ENCODE peak calls at places on chromosomes 12 and 14, in five cellular contexts. One of them, this sample, is unnamed.

GRCh38 chr14:83838221-83838620 is 1691.7 kb upstream of the FLRT2 start:
- DNase-seq in psoas muscle: no peak
- DNase-seq in breast epithelium: no peak
- DNase-seq in spleen: no peak
- DNase-seq in uterus: no peak
- DNase-seq in this sample: no peak

GRCh38 chr12:51954465-51955361 is 3.2 kb downstream of the ACVR1B start:
- DNase-seq in psoas muscle: no peak
- DNase-seq in breast epithelium: no peak
- DNase-seq in spleen: no peak
- DNase-seq in uterus: no peak
- DNase-seq in this sample: no peak

GRCh38 chr14:59020382-59020781 is 168.1 kb upstream of the DAAM1 start:
- DNase-seq in psoas muscle: no peak
- DNase-seq in breast epithelium: no peak
- DNase-seq in spleen: no peak
- DNase-seq in uterus: no peak
- DNase-seq in this sample: no peak

GRCh38 chr12:56955631-56956256 is 1.7 kb downstream of the RDH16 start:
- DNase-seq in psoas muscle: no peak
- DNase-seq in breast epithelium: no peak
- DNase-seq in spleen: no peak
- DNase-seq in uterus: no peak
- DNase-seq in this sample: no peak

GRCh38 chr12:17169726-17170471 is 563.9 kb upstream of the LMO3 start:
- DNase-seq in psoas muscle: no peak
- DNase-seq in breast epithelium: no peak
- DNase-seq in spleen: no peak
- DNase-seq in uterus: no peak
- DNase-seq in this sample: no peak

GRCh38 chr12:48557919-48558318 is 11.9 kb downstream of the LALBA start:
- DNase-seq in psoas muscle: no peak
- DNase-seq in breast epithelium: no peak
- DNase-seq in spleen: no peak
- DNase-seq in uterus: no peak
- DNase-seq in this sample: no peak

GRCh38 chr14:20624495-20625070 is 16.9 kb downstream of the OR6S1 start:
- DNase-seq in psoas muscle: peak; percentile 69
- DNase-seq in breast epithelium: no peak
- DNase-seq in spleen: peak; percentile 91
- DNase-seq in uterus: no peak
- DNase-seq in this sample: no peak

GRCh38 chr12:1832801-1833595 is 12.6 kb downstream of the LRTM2 start:
- DNase-seq in psoas muscle: peak; percentile 39
- DNase-seq in breast epithelium: no peak
- DNase-seq in spleen: peak; percentile 25
- DNase-seq in uterus: no peak
- DNase-seq in this sample: peak; percentile 62

GRCh38 chr12:127928615-127929014 is 338.4 kb upstream of the TMEM132C start:
- DNase-seq in psoas muscle: no peak
- DNase-seq in breast epithelium: no peak
- DNase-seq in spleen: no peak
- DNase-seq in uterus: no peak
- DNase-seq in this sample: no peak

GRCh38 chr12:84508943-84509342 is 403.7 kb downstream of the SLC6A15 start:
- DNase-seq in psoas muscle: peak; percentile 52
- DNase-seq in breast epithelium: no peak
- DNase-seq in spleen: no peak
- DNase-seq in uterus: peak; percentile 45
- DNase-seq in this sample: peak; percentile 44

GRCh38 chr12:11978985-11979384 is 91.8 kb upstream of the BCL2L14 start:
- DNase-seq in psoas muscle: no peak
- DNase-seq in breast epithelium: no peak
- DNase-seq in spleen: no peak
- DNase-seq in uterus: no peak
- DNase-seq in this sample: no peak

GRCh38 chr14:104974146-104974541 is 4.0 kb downstream of the AHNAK2 start:
- DNase-seq in psoas muscle: no peak
- DNase-seq in breast epithelium: no peak
- DNase-seq in spleen: peak; percentile 67
- DNase-seq in uterus: no peak
- DNase-seq in this sample: peak; percentile 91

GRCh38 chr14:99146991-99147740 is 124.8 kb downstream of the BCL11B start:
- DNase-seq in psoas muscle: no peak
- DNase-seq in breast epithelium: peak; percentile 7
- DNase-seq in spleen: no peak
- DNase-seq in uterus: no peak
- DNase-seq in this sample: no peak

GRCh38 chr14:97120204-97121120 is 323.3 kb downstream of the VRK1 start:
- DNase-seq in psoas muscle: no peak
- DNase-seq in breast epithelium: no peak
- DNase-seq in spleen: no peak
- DNase-seq in uterus: no peak
- DNase-seq in this sample: no peak

GRCh38 chr12:10189653-10190052 is 10.8 kb downstream of the TMEM52B start:
- DNase-seq in psoas muscle: peak; percentile 54
- DNase-seq in breast epithelium: no peak
- DNase-seq in spleen: no peak
- DNase-seq in uterus: peak; percentile 44
- DNase-seq in this sample: no peak

GRCh38 chr12:25397001-25397400 is 146.3 kb upstream of the KRAS start:
- DNase-seq in psoas muscle: no peak
- DNase-seq in breast epithelium: no peak
- DNase-seq in spleen: no peak
- DNase-seq in uterus: no peak
- DNase-seq in this sample: no peak

GRCh38 chr14:94337274-94337673 is 14.1 kb upstream of the SERPINA6 start:
- DNase-seq in psoas muscle: no peak
- DNase-seq in breast epithelium: no peak
- DNase-seq in spleen: no peak
- DNase-seq in uterus: no peak
- DNase-seq in this sample: no peak

GRCh38 chr12:3119745-3120660 is 42.8 kb downstream of the TSPAN9 start:
- DNase-seq in psoas muscle: peak; percentile 82
- DNase-seq in breast epithelium: peak; percentile 78
- DNase-seq in spleen: no peak
- DNase-seq in uterus: no peak
- DNase-seq in this sample: peak; percentile 67

GRCh38 chr12:65407388-65408149 is 129.1 kb downstream of the MSRB3 start:
- DNase-seq in psoas muscle: no peak
- DNase-seq in breast epithelium: no peak
- DNase-seq in spleen: no peak
- DNase-seq in uterus: no peak
- DNase-seq in this sample: no peak

GRCh38 chr12:111451649-111452129 is 46.0 kb downstream of the SH2B3 start:
- DNase-seq in psoas muscle: no peak
- DNase-seq in breast epithelium: no peak
- DNase-seq in spleen: no peak
- DNase-seq in uterus: no peak
- DNase-seq in this sample: no peak

GRCh38 chr12:112375105-112375504 is 7.1 kb downstream of the HECTD4 start:
- DNase-seq in psoas muscle: no peak
- DNase-seq in breast epithelium: no peak
- DNase-seq in spleen: no peak
- DNase-seq in uterus: no peak
- DNase-seq in this sample: no peak

GRCh38 chr12:81598205-81598604 is 160.9 kb downstream of the PPFIA2 start:
- DNase-seq in psoas muscle: no peak
- DNase-seq in breast epithelium: no peak
- DNase-seq in spleen: no peak
- DNase-seq in uterus: no peak
- DNase-seq in this sample: no peak

GRCh38 chr12:124217508-124217981 is 77.3 kb upstream of the RFLNA start:
- DNase-seq in psoas muscle: no peak
- DNase-seq in breast epithelium: no peak
- DNase-seq in spleen: no peak
- DNase-seq in uterus: no peak
- DNase-seq in this sample: no peak

GRCh38 chr14:71725802-71726638 is 206.2 kb upstream of the RGS6 start:
- DNase-seq in psoas muscle: no peak
- DNase-seq in breast epithelium: no peak
- DNase-seq in spleen: no peak
- DNase-seq in uterus: no peak
- DNase-seq in this sample: no peak

GRCh38 chr14:66070542-66071319 is 415.4 kb upstream of the CCDC196 start:
- DNase-seq in psoas muscle: no peak
- DNase-seq in breast epithelium: no peak
- DNase-seq in spleen: no peak
- DNase-seq in uterus: peak; percentile 24
- DNase-seq in this sample: no peak

GRCh38 chr12:94831081-94831747 is 172.3 kb downstream of the NDUFA12 start:
- DNase-seq in psoas muscle: no peak
- DNase-seq in breast epithelium: no peak
- DNase-seq in spleen: peak; percentile 84
- DNase-seq in uterus: no peak
- DNase-seq in this sample: no peak

GRCh38 chr14:99038401-99038800 is 233.6 kb downstream of the BCL11B start:
- DNase-seq in psoas muscle: no peak
- DNase-seq in breast epithelium: no peak
- DNase-seq in spleen: no peak
- DNase-seq in uterus: no peak
- DNase-seq in this sample: no peak

GRCh38 chr12:52434760-52435530 is 774 bp upstream of the KRT75 start:
- DNase-seq in psoas muscle: no peak
- DNase-seq in breast epithelium: no peak
- DNase-seq in spleen: no peak
- DNase-seq in uterus: no peak
- DNase-seq in this sample: no peak

GRCh38 chr12:82647853-82648252 is 38.9 kb upstream of the TMTC2 start:
- DNase-seq in psoas muscle: no peak
- DNase-seq in breast epithelium: no peak
- DNase-seq in spleen: no peak
- DNase-seq in uterus: no peak
- DNase-seq in this sample: no peak
- TF ChIP-seq CTCF in psoas muscle: no peak
- TF ChIP-seq CTCF in breast epithelium: no peak
- TF ChIP-seq CTCF in spleen: no peak
- TF ChIP-seq CTCF in uterus: no peak
- TF ChIP-seq CTCF in this sample: no peak

GRCh38 chr14:67577181-67577580 is 22.9 kb downstream of the PIGH start:
- DNase-seq in psoas muscle: no peak
- DNase-seq in breast epithelium: no peak
- DNase-seq in spleen: peak; percentile 56
- DNase-seq in uterus: no peak
- DNase-seq in this sample: peak; percentile 84
- TF ChIP-seq CTCF in psoas muscle: no peak
- TF ChIP-seq CTCF in breast epithelium: no peak
- TF ChIP-seq CTCF in spleen: no peak
- TF ChIP-seq CTCF in uterus: no peak
- TF ChIP-seq CTCF in this sample: no peak

GRCh38 chr14:78566017-78566858 is 396.1 kb downstream of the NRXN3 start:
- DNase-seq in psoas muscle: peak; percentile 82
- DNase-seq in breast epithelium: peak; percentile 66
- DNase-seq in spleen: no peak
- DNase-seq in uterus: peak; percentile 50
- DNase-seq in this sample: no peak

GRCh38 chr14:78567343-78567742 is 397.2 kb downstream of the NRXN3 start:
- DNase-seq in psoas muscle: no peak
- DNase-seq in breast epithelium: no peak
- DNase-seq in spleen: no peak
- DNase-seq in uterus: no peak
- DNase-seq in this sample: no peak

DNA sequence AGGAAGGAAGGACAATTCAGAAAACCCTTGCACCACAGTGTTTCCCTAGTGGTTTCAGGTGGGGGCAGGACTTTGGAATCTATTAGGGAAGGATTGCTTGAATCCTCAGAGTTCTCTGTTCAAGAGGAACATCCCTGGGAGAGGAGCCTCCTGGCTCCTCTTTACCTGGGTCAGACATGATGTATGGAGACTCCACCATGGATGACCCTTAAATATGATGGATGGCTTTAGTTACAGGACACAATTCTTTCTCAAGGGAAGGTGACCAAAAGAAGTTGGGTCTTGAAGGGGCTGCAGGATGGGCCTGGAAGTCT is 396.6 kb downstream of the NRXN3 start:
- DNase-seq in psoas muscle: no peak
- DNase-seq in breast epithelium: no peak
- DNase-seq in spleen: no peak
- DNase-seq in uterus: no peak
- DNase-seq in this sample: no peak
- TF ChIP-seq CTCF in psoas muscle: no peak
- TF ChIP-seq CTCF in breast epithelium: no peak
- TF ChIP-seq CTCF in spleen: no peak
- TF ChIP-seq CTCF in uterus: no peak
- TF ChIP-seq CTCF in this sample: peak; percentile 62

DNA sequence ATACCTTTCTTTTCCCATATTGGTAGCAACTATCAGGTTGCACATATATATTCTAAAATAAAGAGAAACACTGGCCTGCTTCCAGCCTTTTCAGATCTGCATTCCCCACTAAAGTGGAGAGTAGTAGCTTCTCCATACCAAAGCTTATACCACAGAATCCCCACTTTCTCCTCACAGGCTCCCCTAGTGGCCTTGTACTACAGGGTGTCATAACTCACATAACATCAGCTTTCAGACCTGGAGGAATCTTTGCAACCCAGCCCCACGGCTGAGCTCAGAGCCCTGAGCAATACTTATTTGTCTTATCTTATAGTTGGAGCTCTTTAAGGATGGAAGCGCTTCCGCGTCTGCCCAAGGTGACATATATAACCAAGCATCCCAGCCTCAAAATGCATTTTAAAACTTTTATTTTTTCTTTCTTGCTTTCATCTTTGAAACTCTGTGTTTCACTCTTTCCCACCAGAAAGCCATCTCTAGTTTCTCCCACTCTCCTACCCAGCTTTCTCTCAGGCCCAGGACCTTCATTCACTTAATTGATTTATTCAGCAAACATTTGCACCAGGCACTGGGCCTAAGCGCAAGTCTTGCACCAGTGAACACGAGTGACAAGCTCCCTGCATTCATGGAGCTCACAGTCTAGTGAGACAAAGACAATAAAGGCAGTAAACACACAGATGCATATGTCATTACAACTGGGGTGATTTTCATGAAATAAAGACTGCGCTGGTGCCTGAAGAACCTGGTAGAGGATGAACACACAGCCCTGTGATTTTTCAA is 254.7 kb downstream of the IPO8 start:
- DNase-seq in psoas muscle: no peak
- DNase-seq in breast epithelium: no peak
- DNase-seq in spleen: no peak
- DNase-seq in uterus: no peak
- DNase-seq in this sample: no peak
- TF ChIP-seq CTCF in psoas muscle: no peak
- TF ChIP-seq CTCF in breast epithelium: no peak
- TF ChIP-seq CTCF in spleen: no peak
- TF ChIP-seq CTCF in uterus: no peak
- TF ChIP-seq CTCF in this sample: peak; percentile 64

GRCh38 chr12:96487634-96488033 is 1.7 kb upstream of the CFAP54 start:
- DNase-seq in psoas muscle: no peak
- DNase-seq in breast epithelium: no peak
- DNase-seq in spleen: no peak
- DNase-seq in uterus: no peak
- DNase-seq in this sample: no peak
- TF ChIP-seq CTCF in psoas muscle: no peak
- TF ChIP-seq CTCF in breast epithelium: no peak
- TF ChIP-seq CTCF in spleen: no peak
- TF ChIP-seq CTCF in uterus: no peak
- TF ChIP-seq CTCF in this sample: no peak